ENCODE peak calls at places on chromosomes 13 and 19, in four cellular contexts. F is GDM1, C is NCI-H1105, T is omental fat pad. J is an unnamed sample.

GRCh38 chr19:1063909-1064660 is 2.9 kb upstream of the ARHGAP45 start:
- DNase-seq in F (no peak), C (peak; percentile 39), T (no peak), J (no peak)

GRCh38 chr13:96020155-96020575 is 33.0 kb downstream of the UGGT2 start:
- DNase-seq in F (peak; percentile 10), C (peak; percentile 8), T (no peak), J (no peak)

GRCh38 chr13:35342440-35342839 is 134.0 kb downstream of the MAB21L1 start:
- DNase-seq in F (no peak), C (no peak), T (no peak), J (no peak)

GRCh38 chr19:17944301-17944700 is 11.5 kb downstream of the CCDC124 start:
- DNase-seq in F (no peak), C (no peak), T (no peak), J (no peak)

GRCh38 chr13:27774169-27774568 is 18.1 kb upstream of the GSX1 start:
- DNase-seq in F (no peak), C (no peak), T (no peak), J (no peak)

GRCh38 chr13:59880468-59880867 is 283.3 kb downstream of the DIAPH3 start:
- DNase-seq in F (no peak), C (no peak), T (no peak), J (no peak)

GRCh38 chr13:109101550-109102144 is 472.2 kb downstream of the MYO16 start:
- DNase-seq in F (no peak), C (no peak), T (no peak), J (no peak)

GRCh38 chr13:51614350-51614786 is 30.1 kb downstream of the WDFY2 start:
- DNase-seq in F (no peak), C (no peak), T (no peak), J (peak; percentile 64)

GRCh38 chr13:96958286-96958891 is 35.9 kb downstream of the OXGR1 start:
- DNase-seq in F (no peak), C (peak; percentile 21), T (no peak), J (peak; percentile 25)

GRCh38 chr13:42497798-42498197 is 76.2 kb upstream of the TNFSF11 start:
- DNase-seq in F (peak; percentile 25), C (no peak), T (no peak), J (no peak)

GRCh38 chr13:110305001-110305400 is 2.0 kb downstream of the COL4A1 start:
- DNase-seq in F (no peak), C (no peak), T (no peak), J (no peak)